ENCODE peak calls at places on chromosomes 12 and 14, in eight cellular contexts. F is transverse colon; W is stimulated activated CD8-positive, alpha-beta memory T cell treated with anti-CD3 and anti-CD28 coated beads, Interleukin-15, amount 100 ng/mL, for 24 hours; J is left ventricle myocardium superior; Y is HTR-8/SVneo; N is hypothalamus; U is colonic mucosa; Q is fibroblast of pulmonary artery. C is an unnamed sample.

GRCh38 chr14:45114327-45114726 is 20.0 kb downstream of the FKBP3 start:
- DNase-seq in N (no peak), Y (no peak), F (no peak), Q (no peak), U (no peak), W (no peak), J (no peak), C (no peak)

GRCh38 chr12:50764116-50764860 is 387 bp downstream of the ATF1 start:
- DNase-seq in J (peak; percentile 75), Q (peak; percentile 40), W (peak; percentile 65), N (no peak), F (no peak), Y (peak; percentile 41), U (peak; percentile 80), C (peak; percentile 78)

GRCh38 chr12:110505332-110505731 is 3.2 kb downstream of the RAD9B start:
- DNase-seq in F (no peak), U (no peak), N (no peak), J (no peak), Y (no peak), Q (no peak), W (no peak), C (no peak)

GRCh38 chr12:32455607-32456063 is 56.3 kb downstream of the FGD4 start:
- DNase-seq in W (no peak), Q (peak; percentile 89), N (no peak), F (no peak), J (no peak), U (peak; percentile 49), Y (peak; percentile 42), C (no peak)

GRCh38 chr12:104105461-104105860 is 32.5 kb downstream of the NFYB start:
- DNase-seq in U (no peak), Y (no peak), N (no peak), J (no peak), Q (no peak), F (no peak), W (no peak), C (no peak)

GRCh38 chr14:102016420-102017090 is 52.2 kb downstream of the DYNC1H1 start:
- DNase-seq in J (no peak), Q (no peak), Y (no peak), F (no peak), U (no peak), N (no peak), W (no peak), C (no peak)

GRCh38 chr12:6183689-6184441 is 16.3 kb upstream of the CD9 start:
- DNase-seq in Y (no peak), U (peak; percentile 79), F (peak; percentile 81), Q (peak; percentile 81), J (no peak), W (no peak), N (no peak), C (peak; percentile 87)

GRCh38 chr12:116745554-116745953 is 7.4 kb downstream of the RNFT2 start:
- DNase-seq in U (no peak), W (no peak), Y (no peak), N (no peak), F (no peak), Q (no peak), J (no peak), C (no peak)

GRCh38 chr12:109946505-109946904 is 46.4 kb downstream of the TCHP start:
- DNase-seq in Q (peak; percentile 44), N (no peak), W (no peak), Y (no peak), J (no peak), U (no peak), F (no peak), C (no peak)

GRCh38 chr12:54358945-54359761 is 5.1 kb downstream of the GPR84 start:
- DNase-seq in Y (peak; percentile 96), Q (peak; percentile 100), U (peak; percentile 97), J (peak; percentile 95), F (peak; percentile 96), N (peak; percentile 98), W (peak; percentile 55), C (peak; percentile 96)

GRCh38 chr12:65853489-65854157 is 29.3 kb downstream of the HMGA2 start:
- DNase-seq in J (no peak), N (no peak), Y (no peak), U (no peak), W (no peak), Q (no peak), F (no peak), C (no peak)

GRCh38 chr14:97301931-97302559 is 504.9 kb downstream of the VRK1 start:
- DNase-seq in F (no peak), Y (no peak), J (no peak), U (no peak), N (no peak), Q (no peak), W (no peak), C (no peak)

GRCh38 chr14:82388488-82388887 is 854.8 kb upstream of the SEL1L start:
- DNase-seq in Q (no peak), U (no peak), F (no peak), W (no peak), J (no peak), N (no peak), Y (no peak), C (no peak)

GRCh38 chr12:53207042-53207441 is at the start of gene ITGB7:
- DNase-seq in U (peak; percentile 83), J (no peak), Y (no peak), F (peak; percentile 81), Q (no peak), W (no peak), N (no peak), C (peak; percentile 79)

GRCh38 chr12:101172316-101172715 is 37.7 kb downstream of the SLC5A8 start:
- DNase-seq in U (peak; percentile 23), Q (no peak), Y (peak; percentile 7), N (no peak), J (no peak), W (no peak), F (peak; percentile 21), C (no peak)

GRCh38 chr12:126974779-126975178 is 1292.2 kb upstream of the TMEM132C start:
- DNase-seq in U (no peak), F (no peak), Q (no peak), W (no peak), J (no peak), Y (no peak), N (no peak), C (no peak)

GRCh38 chr12:57895337-57896138 is 45.8 kb upstream of the ATP23 start:
- DNase-seq in J (no peak), U (no peak), F (no peak), N (no peak), Y (no peak), W (no peak), Q (no peak), C (no peak)

GRCh38 chr14:39266589-39266870 is 32.8 kb downstream of the MIA2 start:
- DNase-seq in Q (peak; percentile 47), Y (no peak), N (peak; percentile 72), U (peak; percentile 91), F (peak; percentile 89), J (peak; percentile 77), W (no peak), C (peak; percentile 89)

GRCh38 chr12:114691810-114692557 is 8.0 kb upstream of the TBX3 start:
- DNase-seq in Y (no peak), Q (no peak), F (no peak), U (no peak), W (no peak), N (no peak), J (no peak), C (no peak)

GRCh38 chr12:112870267-112870980 is 36.3 kb upstream of the OAS1 start:
- DNase-seq in F (no peak), J (no peak), N (no peak), Q (no peak), U (no peak), Y (no peak), W (no peak), C (no peak)

GRCh38 chr12:66354291-66354690 is 52.0 kb downstream of the HELB start:
- DNase-seq in N (peak; percentile 2), W (no peak), J (no peak), Y (no peak), Q (no peak), U (no peak), F (no peak), C (no peak)

GRCh38 chr14:72792051-72792788 is 101.7 kb downstream of the DPF3 start:
- DNase-seq in Y (no peak), Q (no peak), F (no peak), J (peak; percentile 79), W (no peak), N (peak; percentile 63), U (no peak), C (no peak)

GRCh38 chr12:53402871-53403270 is 20.8 kb upstream of the AMHR2 start:
- DNase-seq in U (no peak), W (no peak), J (no peak), F (no peak), Q (no peak), N (no peak), Y (no peak), C (no peak)

GRCh38 chr12:93683410-93683809 is 6.2 kb downstream of the CRADD start:
- DNase-seq in Y (no peak), J (no peak), W (no peak), U (no peak), Q (no peak), F (no peak), N (no peak), C (no peak)